ENCODE peak calls at places on chromosomes 3 and 15, in seven cellular contexts. J, T, X, N, Y, I and G are unnamed samples.

GRCh38 chr3:113070226-113071220 is 79.7 kb downstream of the GTPBP8 start:
- DNase-seq in J (no peak), T (no peak), X (peak), N (no peak), Y (peak), I (no peak), G (no peak)

GRCh38 chr3:53842436-53843194 is 3.6 kb downstream of the CHDH start:
- DNase-seq in J (peak), T (no peak), X (no peak), N (no peak), Y (no peak), I (peak), G (no peak)

GRCh38 chr15:89129123-89129815 is 41.0 kb downstream of the ABHD2 start:
- DNase-seq in J (peak), T (peak), X (no peak), N (peak), Y (peak), I (no peak), G (no peak)

GRCh38 chr15:38992541-38993334 is 428.1 kb upstream of the RASGRP1 start:
- DNase-seq in J (no peak), T (no peak), X (no peak), N (no peak), Y (no peak), I (no peak), G (no peak)

GRCh38 chr15:75836953-75837321 is 6.3 kb upstream of the UBE2Q2 start:
- DNase-seq in J (peak), T (no peak), X (peak), N (no peak), Y (peak), I (no peak), G (no peak)

GRCh38 chr3:15903164-15903563 is 105.4 kb upstream of the ANKRD28 start:
- DNase-seq in J (no peak), T (no peak), X (peak), N (no peak), Y (no peak), I (no peak), G (no peak)

GRCh38 chr3:131586277-131586676 is 83.5 kb upstream of the MRPL3 start:
- DNase-seq in J (no peak), T (no peak), X (no peak), N (no peak), Y (no peak), I (no peak), G (no peak)

GRCh38 chr15:75178171-75178937 is 23.3 kb upstream of the C15orf39 start:
- DNase-seq in J (no peak), T (no peak), X (no peak), N (no peak), Y (peak), I (no peak), G (no peak)

GRCh38 chr15:36612063-36612788 is 32.8 kb downstream of the CDIN1 start:
- DNase-seq in J (peak), T (no peak), X (no peak), N (no peak), Y (no peak), I (no peak), G (no peak)

GRCh38 chr3:34865350-34865749 is 774.0 kb upstream of the ARPP21 start:
- DNase-seq in J (no peak), T (no peak), X (no peak), N (no peak), Y (no peak), I (no peak), G (no peak)

GRCh38 chr3:14991818-14992612 is 44.6 kb downstream of the NR2C2 start:
- DNase-seq in J (peak), T (no peak), X (no peak), N (no peak), Y (no peak), I (no peak), G (no peak)

GRCh38 chr15:81763304-81763703 is 282.5 kb downstream of the MEX3B start:
- DNase-seq in J (no peak), T (no peak), X (no peak), N (no peak), Y (no peak), I (no peak), G (no peak)

GRCh38 chr15:63332367-63333078 is 49.1 kb downstream of the CA12 start:
- DNase-seq in J (peak), T (no peak), X (peak), N (no peak), Y (no peak), I (no peak), G (no peak)

GRCh38 chr3:54817628-54818027 is 110.2 kb downstream of the LRTM1 start:
- DNase-seq in J (peak), T (no peak), X (no peak), N (no peak), Y (no peak), I (no peak), G (no peak)

GRCh38 chr3:160641675-160642330 is 35.2 kb upstream of the ARL14 start:
- DNase-seq in J (peak), T (no peak), X (peak), N (no peak), Y (no peak), I (no peak), G (no peak)

GRCh38 chr15:45539680-45540079 is 17.1 kb upstream of the SLC30A4 start:
- DNase-seq in J (no peak), T (no peak), X (no peak), N (no peak), Y (no peak), I (no peak), G (no peak)

GRCh38 chr15:86155551-86155950 is 75.9 kb downstream of the AGBL1 start:
- DNase-seq in J (no peak), T (no peak), X (no peak), N (no peak), Y (no peak), I (no peak), G (no peak)

GRCh38 chr3:155352900-155353490 is 59.5 kb upstream of the STRIT1 start:
- DNase-seq in J (peak), T (no peak), X (no peak), N (peak), Y (peak), I (no peak), G (no peak)

GRCh38 chr15:92343869-92344643 is 49.6 kb upstream of the ST8SIA2 start:
- DNase-seq in J (no peak), T (no peak), X (no peak), N (no peak), Y (no peak), I (no peak), G (no peak)

GRCh38 chr3:117589454-117589853 is 879.9 kb downstream of the TUSC7 start:
- DNase-seq in J (peak), T (no peak), X (no peak), N (no peak), Y (no peak), I (no peak), G (no peak)

GRCh38 chr15:23866832-23867231 is 179.7 kb upstream of the NDN start:
- DNase-seq in J (no peak), T (no peak), X (no peak), N (peak), Y (no peak), I (no peak), G (no peak)

GRCh38 chr3:72336821-72337479 is 511.3 kb downstream of the SHQ1 start:
- DNase-seq in J (peak), T (no peak), X (peak), N (no peak), Y (no peak), I (peak), G (no peak)

GRCh38 chr3:197317250-197317963 is 19.0 kb upstream of the DLG1 start:
- DNase-seq in J (peak), T (no peak), X (no peak), N (no peak), Y (no peak), I (no peak), G (no peak)

GRCh38 chr3:189457201-189457607 is 174.0 kb upstream of the TP63 start:
- DNase-seq in J (peak), T (no peak), X (peak), N (no peak), Y (no peak), I (no peak), G (no peak)

GRCh38 chr3:36447063-36447462 is 66.8 kb downstream of the STAC start:
- DNase-seq in J (no peak), T (no peak), X (no peak), N (no peak), Y (no peak), I (no peak), G (no peak)

GRCh38 chr15:92074646-92075045 is 221.1 kb downstream of the SLCO3A1 start:
- DNase-seq in J (peak), T (no peak), X (peak), N (no peak), Y (no peak), I (no peak), G (no peak)

GRCh38 chr3:142723968-142724681 is at the start of gene TRPC1:
- DNase-seq in J (peak), T (peak), X (peak), N (peak), Y (peak), I (peak), G (peak)

GRCh38 chr3:144677118-144677517 is 705.5 kb downstream of the DIPK2A start:
- DNase-seq in J (no peak), T (no peak), X (no peak), N (no peak), Y (no peak), I (no peak), G (no peak)

GRCh38 chr3:11059090-11059798 is 66.7 kb downstream of the SLC6A1 start:
- DNase-seq in J (peak), T (no peak), X (peak), N (peak), Y (peak), I (no peak), G (peak)